ENCODE peak calls at places on chromosomes 3 and 15, in six cellular contexts. One of them, this sample, is unnamed.

GRCh38 chr3:116020495-116020894 is 397.2 kb downstream of the GAP43 start:
- DNase-seq in pons: no peak
- DNase-seq in foreskin fibroblast: peak
- DNase-seq in NCI-H748 treated with DMSO at 0.1 percent for 48 hours: no peak
- DNase-seq in NCI-H187: no peak
- DNase-seq in GM04504: peak
- DNase-seq in this sample: no peak

GRCh38 chr3:37985637-37986320 is 4.8 kb upstream of the VILL start:
- DNase-seq in pons: no peak
- DNase-seq in foreskin fibroblast: peak
- DNase-seq in NCI-H748 treated with DMSO at 0.1 percent for 48 hours: no peak
- DNase-seq in NCI-H187: no peak
- DNase-seq in GM04504: no peak
- DNase-seq in this sample: no peak

GRCh38 chr3:118541791-118542190 is 492.9 kb downstream of the IGSF11 start:
- DNase-seq in pons: no peak
- DNase-seq in foreskin fibroblast: no peak
- DNase-seq in NCI-H748 treated with DMSO at 0.1 percent for 48 hours: no peak
- DNase-seq in NCI-H187: no peak
- DNase-seq in GM04504: no peak
- DNase-seq in this sample: no peak

GRCh38 chr15:83698294-83698693 is 44.4 kb downstream of the ADAMTSL3 start:
- DNase-seq in pons: no peak
- DNase-seq in foreskin fibroblast: peak
- DNase-seq in NCI-H748 treated with DMSO at 0.1 percent for 48 hours: no peak
- DNase-seq in NCI-H187: no peak
- DNase-seq in GM04504: peak
- DNase-seq in this sample: no peak

GRCh38 chr3:9192238-9192637 is 57.2 kb downstream of the SRGAP3 start:
- DNase-seq in pons: no peak
- DNase-seq in foreskin fibroblast: no peak
- DNase-seq in NCI-H748 treated with DMSO at 0.1 percent for 48 hours: no peak
- DNase-seq in NCI-H187: no peak
- DNase-seq in GM04504: no peak
- DNase-seq in this sample: no peak

GRCh38 chr3:66393486-66394260 is 107.1 kb downstream of the LRIG1 start:
- DNase-seq in pons: no peak
- DNase-seq in foreskin fibroblast: no peak
- DNase-seq in NCI-H748 treated with DMSO at 0.1 percent for 48 hours: no peak
- DNase-seq in NCI-H187: no peak
- DNase-seq in GM04504: no peak
- DNase-seq in this sample: no peak

GRCh38 chr3:109532257-109533216 is 195.2 kb upstream of the DPPA4 start:
- DNase-seq in pons: peak
- DNase-seq in foreskin fibroblast: peak
- DNase-seq in NCI-H748 treated with DMSO at 0.1 percent for 48 hours: peak
- DNase-seq in NCI-H187: peak
- DNase-seq in GM04504: peak
- DNase-seq in this sample: peak

GRCh38 chr3:124510290-124510689 is 220.0 kb upstream of the UMPS start:
- DNase-seq in pons: no peak
- DNase-seq in foreskin fibroblast: peak
- DNase-seq in NCI-H748 treated with DMSO at 0.1 percent for 48 hours: no peak
- DNase-seq in NCI-H187: no peak
- DNase-seq in GM04504: no peak
- DNase-seq in this sample: peak

GRCh38 chr15:83873966-83874365 is 220.0 kb downstream of the ADAMTSL3 start:
- DNase-seq in pons: no peak
- DNase-seq in foreskin fibroblast: no peak
- DNase-seq in NCI-H748 treated with DMSO at 0.1 percent for 48 hours: no peak
- DNase-seq in NCI-H187: no peak
- DNase-seq in GM04504: no peak
- DNase-seq in this sample: no peak

GRCh38 chr3:182331356-182331755 is 461.9 kb upstream of the ATP11B start:
- DNase-seq in pons: no peak
- DNase-seq in foreskin fibroblast: no peak
- DNase-seq in NCI-H748 treated with DMSO at 0.1 percent for 48 hours: no peak
- DNase-seq in NCI-H187: no peak
- DNase-seq in GM04504: no peak
- DNase-seq in this sample: no peak

GRCh38 chr3:109825971-109826810 is 488.8 kb upstream of the DPPA4 start:
- DNase-seq in pons: peak
- DNase-seq in foreskin fibroblast: no peak
- DNase-seq in NCI-H748 treated with DMSO at 0.1 percent for 48 hours: no peak
- DNase-seq in NCI-H187: no peak
- DNase-seq in GM04504: no peak
- DNase-seq in this sample: no peak

GRCh38 chr3:185430375-185430774 is 67.4 kb downstream of the MAP3K13 start:
- DNase-seq in pons: no peak
- DNase-seq in foreskin fibroblast: no peak
- DNase-seq in NCI-H748 treated with DMSO at 0.1 percent for 48 hours: no peak
- DNase-seq in NCI-H187: no peak
- DNase-seq in GM04504: no peak
- DNase-seq in this sample: no peak